ENCODE peak calls at places on chromosomes 13 and 19, in six cellular contexts. S is thoracic aorta, X is SK-N-SH, P is Calu3, Y is cardiac muscle cell, Z is H1. H is an unnamed sample.

GRCh38 chr19:43463381-43464088 is 1.9 kb downstream of the LYPD3 start:
- DNase-seq in Y (peak), P (peak), X (peak), Z (peak), S (peak), H (peak)

GRCh38 chr13:110663044-110663443 is 42.9 kb downstream of the CARS2 start:
- DNase-seq in Z (no peak), S (no peak), P (no peak), Y (no peak), X (no peak), H (no peak)

GRCh38 chr19:46840157-46840942 is 10.3 kb downstream of the AP2S1 start:
- DNase-seq in P (peak), X (peak), S (no peak), Y (peak), Z (no peak), H (peak)

GRCh38 chr19:16942583-16942982 is 53.8 kb downstream of the F2RL3 start:
- DNase-seq in P (no peak), S (no peak), Y (no peak), Z (no peak), X (no peak), H (no peak)

GRCh38 chr19:47445937-47446402 is 25.7 kb downstream of the SLC8A2 start:
- DNase-seq in S (no peak), P (peak), Z (no peak), Y (peak), X (peak), H (peak)

GRCh38 chr19:1266818-1267440 is 2.2 kb upstream of the CIRBP start:
- DNase-seq in P (peak), Y (peak), S (no peak), X (peak), Z (no peak), H (peak)

GRCh38 chr19:29417048-29417447 is 108.7 kb upstream of the VSTM2B start:
- DNase-seq in S (no peak), Y (no peak), X (no peak), Z (no peak), P (no peak), H (no peak)

GRCh38 chr13:30638301-30638700 is 20.6 kb downstream of the USPL1 start:
- DNase-seq in P (no peak), X (no peak), S (no peak), Z (no peak), Y (no peak), H (no peak)

GRCh38 chr13:45292176-45292575 is 48.8 kb downstream of the TPT1 start:
- DNase-seq in Y (no peak), Z (no peak), S (no peak), P (peak), X (no peak), H (no peak)

GRCh38 chr19:45884682-45885555 is 1.0 kb downstream of the IRF2BP1 start:
- DNase-seq in S (no peak), P (no peak), X (peak), Y (peak), Z (no peak), H (peak)

GRCh38 chr13:30364133-30364532 is 56.8 kb upstream of the KATNAL1 start:
- DNase-seq in S (no peak), Z (no peak), P (no peak), X (peak), Y (no peak), H (peak)

GRCh38 chr13:59178344-59178743 is 985.4 kb downstream of the DIAPH3 start:
- DNase-seq in S (no peak), Z (no peak), X (no peak), Y (peak), P (no peak), H (no peak)
- TF ChIP-seq CTCF in S (no peak), Z (peak), X (peak), Y (peak), P (no peak), H (peak)

DNA sequence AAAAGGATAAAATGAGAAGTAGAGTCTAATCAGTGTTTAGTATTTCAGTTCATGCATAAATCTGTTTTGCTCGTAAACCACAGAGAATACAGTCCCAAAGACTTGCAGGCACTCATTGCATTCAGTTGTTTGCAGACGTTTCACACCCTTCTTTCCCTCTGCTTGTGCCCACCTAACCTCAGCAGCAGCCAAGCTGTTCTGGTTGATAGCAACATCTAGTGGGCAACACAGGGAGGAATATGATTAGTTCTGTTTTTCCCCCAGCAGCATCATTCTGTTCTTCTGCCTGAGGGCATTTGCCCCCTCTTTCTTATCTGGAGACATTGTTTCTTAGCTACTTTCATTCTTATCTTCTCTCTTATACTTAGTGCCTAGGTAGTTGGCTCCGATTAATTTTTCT is 135.6 kb downstream of the PAN3 start:
- DNase-seq in S (no peak), Z (no peak), X (no peak), P (no peak), Y (no peak), H (peak)
- TF ChIP-seq CTCF in S (no peak), Z (peak), X (no peak), P (no peak), Y (no peak), H (peak)

DNA sequence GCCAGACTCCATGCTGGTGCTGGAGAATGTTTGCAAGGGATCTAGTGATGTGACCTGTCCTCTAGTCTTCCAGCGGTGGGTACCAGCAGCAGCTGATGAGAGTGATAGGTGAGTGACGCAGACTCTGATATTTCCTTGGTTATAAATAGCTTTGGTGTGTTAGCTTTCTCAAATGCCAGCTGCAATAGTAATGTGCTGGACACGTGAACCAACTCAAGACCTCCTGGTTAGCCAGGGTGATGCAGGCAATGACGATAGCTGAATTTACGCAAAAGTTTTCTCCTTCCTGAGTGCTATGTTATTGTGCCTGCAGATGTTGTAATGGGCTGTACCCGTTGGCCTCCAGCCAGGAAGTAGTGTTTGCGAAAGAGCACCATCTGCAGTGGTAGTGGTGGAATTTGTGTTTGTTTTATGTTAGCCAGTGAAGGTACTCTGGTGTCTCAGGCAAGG is 129.5 kb downstream of the CYSLTR2 start:
- DNase-seq in Z (no peak), X (no peak), P (peak), Y (no peak), S (peak), H (peak)
- TF ChIP-seq CTCF in Z (no peak), X (no peak), P (no peak), Y (peak), S (no peak), H (no peak)

DNA sequence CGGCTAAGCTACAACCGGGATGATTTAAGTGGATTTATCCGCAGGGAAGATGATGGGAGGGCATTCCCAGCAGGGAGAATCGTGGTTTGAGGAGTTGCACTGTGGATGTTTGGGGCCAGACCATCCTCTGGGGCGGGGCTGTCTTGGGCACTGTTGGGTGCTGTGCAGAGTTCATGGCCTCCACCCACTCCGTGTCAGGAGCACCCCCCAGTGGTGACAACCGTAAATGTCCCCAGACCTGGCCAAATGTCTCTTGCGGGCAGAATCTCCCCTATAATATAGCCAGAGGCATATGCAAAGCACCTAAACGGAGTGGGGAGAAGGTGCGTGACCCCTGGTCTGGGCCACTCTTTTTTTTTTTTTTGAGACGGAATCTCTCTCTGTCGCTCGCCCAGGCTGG is 40.2 kb downstream of the SMIM24 start:
- DNase-seq in Z (no peak), Y (no peak), P (peak), S (no peak), X (peak), H (peak)
- TF ChIP-seq CTCF in Z (peak), Y (peak), P (peak), S (peak), X (peak), H (peak)

GRCh38 chr13:97749174-97749573 is 204.3 kb upstream of the IPO5 start:
- DNase-seq in S (no peak), Y (no peak), X (no peak), Z (no peak), P (peak), H (no peak)
- TF ChIP-seq CTCF in S (no peak), Y (peak), X (peak), Z (no peak), P (no peak), H (peak)